ENCODE peak calls at places on chromosomes 16 and 17, in six cellular contexts. X, L, I, S, C and V are unnamed samples.
A peak's percentile ranks its signal among the peaks of the same experiment; 100 is the strongest.

GRCh38 chr17:69575346-69575761 is 160.9 kb downstream of the MAP2K6 start:
- DNase-seq in X (peak; percentile 38), C (no peak), S (no peak), L (no peak), I (no peak), V (no peak)

GRCh38 chr17:16325964-16326363 is 27.3 kb downstream of the CENPV start:
- DNase-seq in S (no peak), C (no peak), I (no peak), X (no peak), L (no peak), V (no peak)

GRCh38 chr17:17494499-17495447 is 1.4 kb downstream of the RASD1 start:
- DNase-seq in S (no peak), C (peak; percentile 52), L (no peak), I (no peak), X (peak; percentile 47), V (peak; percentile 11)

GRCh38 chr16:9154576-9155410 is 63.3 kb downstream of the HAPSTR1 start:
- DNase-seq in S (no peak), L (no peak), X (no peak), C (no peak), I (no peak), V (no peak)

GRCh38 chr17:1030684-1031557 is 34.0 kb downstream of the TIMM22 start:
- DNase-seq in I (no peak), X (peak; percentile 12), C (no peak), L (no peak), S (no peak), V (no peak)

GRCh38 chr17:9729034-9729650 is 62.2 kb downstream of the DHRS7C start:
- DNase-seq in I (no peak), S (peak; percentile 6), C (no peak), L (peak; percentile 57), X (peak; percentile 60), V (peak; percentile 10)

GRCh38 chr16:51359141-51359960 is 208.3 kb upstream of the SALL1 start:
- DNase-seq in I (no peak), X (no peak), S (no peak), C (peak; percentile 61), L (no peak), V (no peak)

GRCh38 chr16:51968756-51969155 is 578.2 kb downstream of the TOX3 start:
- DNase-seq in L (no peak), C (no peak), I (no peak), X (no peak), S (no peak), V (no peak)

GRCh38 chr17:9115446-9116265 is 94.3 kb downstream of the NTN1 start:
- DNase-seq in C (no peak), S (peak; percentile 5), L (no peak), X (peak; percentile 76), I (no peak), V (peak; percentile 16)

GRCh38 chr16:73170587-73170986 is 122.7 kb upstream of the ZFHX3 start:
- DNase-seq in I (no peak), L (peak; percentile 11), S (no peak), C (no peak), X (no peak), V (no peak)

GRCh38 chr17:45965741-45966140 is 33.3 kb upstream of the STH start:
- DNase-seq in S (no peak), C (no peak), L (no peak), I (no peak), X (no peak), V (no peak)

GRCh38 chr17:79832211-79833109 is 6.8 kb downstream of the CBX4 start:
- DNase-seq in S (no peak), L (no peak), X (no peak), I (no peak), C (no peak), V (no peak)

GRCh38 chr17:72119963-72120877 is 600 bp upstream of the SOX9 start:
- DNase-seq in L (peak; percentile 83), X (peak; percentile 76), S (no peak), C (peak; percentile 73), I (no peak), V (no peak)

GRCh38 chr17:81400154-81400938 is 5.1 kb downstream of the BAHCC1 start:
- DNase-seq in S (no peak), X (no peak), C (peak; percentile 74), I (no peak), L (peak; percentile 59), V (no peak)